ENCODE peak calls at places on chromosomes 6 and 20, in four cellular contexts. Q is A549, T is heart left ventricle, Z is psoas muscle. H is an unnamed sample. For H3K4me1, the result is how much of the 10 kb centered on the place peaks cover.

GRCh38 chr20:2538931-2539330 is 2.6 kb downstream of the TMC2 start:
- DNase-seq in Q (no peak), T (no peak), Z (no peak), H (no peak)

GRCh38 chr6:3026811-3027626 is 27.3 kb downstream of the NQO2 start:
- DNase-seq in Q (no peak), T (peak), Z (no peak), H (peak)

GRCh38 chr20:42721923-42722322 is 467.8 kb downstream of the PTPRT start:
- DNase-seq in Q (no peak), T (no peak), Z (no peak), H (no peak)

GRCh38 chr6:34248198-34248726 is 544 bp downstream of the SMIM29 start:
- DNase-seq in Q (peak), T (peak), Z (peak), H (peak)

GRCh38 chr6:65126667-65127066 is 580.4 kb downstream of the EYS start:
- DNase-seq in Q (no peak), T (no peak), Z (no peak), H (no peak)

GRCh38 chr6:168155193-168155592 is 76.2 kb upstream of the FRMD1 start:
- DNase-seq in Q (peak), T (no peak), Z (no peak), H (no peak)

GRCh38 chr6:141955621-141956020 is 177.1 kb upstream of the GJE1 start:
- DNase-seq in Q (no peak), T (no peak), Z (no peak), H (no peak)

GRCh38 chr6:168121308-168121665 is 42.3 kb upstream of the FRMD1 start:
- DNase-seq in Q (no peak), T (no peak), Z (peak), H (no peak)

GRCh38 chr20:57877131-57877784 is 167.4 kb upstream of the PMEPA1 start:
- DNase-seq in Q (no peak), T (no peak), Z (no peak), H (no peak)

GRCh38 chr20:4018015-4018748 is 2.8 kb upstream of the RNF24 start:
- DNase-seq in Q (no peak), T (no peak), Z (no peak), H (no peak)

GRCh38 chr6:109455161-109455501 is 441 bp downstream of the MICAL1 start:
- DNase-seq in Q (no peak), T (no peak), Z (no peak), H (peak)

GRCh38 chr20:38585404-38586180 is 4.6 kb downstream of the ADIG start:
- DNase-seq in Q (no peak), T (no peak), Z (no peak), H (no peak)

GRCh38 chr20:45964024-45964423 is 8.0 kb downstream of the ZNF335 start:
- DNase-seq in Q (no peak), T (no peak), Z (peak), H (no peak)

GRCh38 chr20:17010181-17010580 is 216.7 kb upstream of the PCSK2 start:
- DNase-seq in Q (no peak), T (no peak), Z (no peak), H (no peak)

GRCh38 chr6:74447013-74447412 is 751.0 kb downstream of the CD109 start:
- DNase-seq in Q (peak), T (no peak), Z (no peak), H (no peak)

GRCh38 chr6:100553243-100553642 is 88.5 kb upstream of the SIM1 start:
- DNase-seq in Q (no peak), T (no peak), Z (no peak), H (no peak)

GRCh38 chr6:21157186-21157929 is 436.2 kb upstream of the SOX4 start:
- DNase-seq in Q (no peak), T (no peak), Z (no peak), H (no peak)

GRCh38 chr6:4585682-4586468 is 190.3 kb upstream of the CDYL start:
- DNase-seq in Q (no peak), T (no peak), Z (no peak), H (no peak)

GRCh38 chr20:21106171-21106694 is at the start of gene LINC00237:
- DNase-seq in Q (no peak), T (no peak), Z (no peak), H (no peak)

GRCh38 chr6:7730852-7731251 is 5.0 kb downstream of the BMP6 start:
- DNase-seq in Q (peak), T (no peak), Z (no peak), H (no peak)

GRCh38 chr20:16441526-16442164 is 131.6 kb downstream of the KIF16B start:
- DNase-seq in Q (no peak), T (no peak), Z (no peak), H (no peak)

GRCh38 chr6:13615802-13616140 is 636 bp downstream of the NOL7 start:
- DNase-seq in Q (no peak), T (peak), Z (peak), H (peak)

GRCh38 chr6:122580731-122581130 is 29.5 kb upstream of the PKIB start:
- DNase-seq in Q (no peak), T (no peak), Z (no peak), H (no peak)

GRCh38 chr6:158409451-158409850 is 97.2 kb downstream of the TULP4 start:
- DNase-seq in Q (no peak), T (peak), Z (no peak), H (peak)

DNA sequence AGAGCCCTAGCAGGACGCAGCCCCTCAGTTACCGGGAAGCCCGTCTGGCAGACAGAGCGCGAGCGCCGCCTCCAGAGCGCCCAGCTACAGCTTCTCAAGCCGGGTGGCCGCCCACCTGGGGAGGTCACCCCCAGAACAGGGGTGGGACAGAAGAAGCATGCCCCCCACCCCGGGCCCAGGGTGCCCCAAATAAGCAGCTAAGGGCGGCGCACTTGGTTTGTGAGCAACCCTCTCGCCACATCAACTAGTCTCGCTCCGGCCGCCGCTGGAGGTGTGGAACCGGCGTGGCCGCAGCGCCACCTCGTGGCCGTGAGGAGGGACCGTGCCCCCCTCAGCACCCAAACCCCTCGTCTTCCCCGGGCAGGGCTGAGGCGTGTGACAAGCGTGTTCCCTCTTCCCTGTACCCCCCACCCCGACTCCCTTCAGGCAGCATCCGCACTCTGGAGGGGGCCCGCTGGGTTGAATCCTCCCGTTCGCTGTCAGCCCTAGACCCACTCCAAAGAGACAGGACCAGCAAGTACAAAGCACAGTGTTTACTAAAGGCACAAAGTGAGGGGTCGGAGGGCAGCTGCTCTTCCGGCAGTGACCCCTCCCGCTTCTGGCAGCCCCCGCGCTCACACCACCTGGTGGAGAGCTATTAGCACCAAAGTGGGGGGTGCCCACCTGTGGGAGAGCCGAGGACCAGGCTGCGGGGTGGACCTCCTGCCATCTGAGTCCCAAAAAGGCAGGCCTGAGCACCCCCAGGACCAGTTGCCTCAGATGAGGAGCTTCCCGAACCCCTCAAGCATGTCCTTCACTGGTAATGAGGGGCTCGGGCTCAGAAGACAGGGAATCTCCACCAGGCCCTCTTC is 45.4 kb downstream of the MDFI start:
- DNase-seq in Q (peak), T (peak), Z (peak), H (peak)
- H3K4me3 ChIP-seq in Q (no peak), T (peak), Z (peak), H (no peak)

GRCh38 chr20:24588047-24588635 is 118.7 kb downstream of the SYNDIG1 start:
- DNase-seq in Q (no peak), T (no peak), Z (no peak), H (no peak)

GRCh38 chr20:24589845-24590192 is 120.4 kb downstream of the SYNDIG1 start:
- DNase-seq in Q (no peak), T (no peak), Z (no peak), H (no peak)

GRCh38 chr20:24589381-24589780 is 120.0 kb downstream of the SYNDIG1 start:
- DNase-seq in Q (no peak), T (no peak), Z (no peak), H (no peak)

GRCh38 chr20:24587384-24588046 is 118.1 kb downstream of the SYNDIG1 start:
- DNase-seq in Q (no peak), T (no peak), Z (no peak), H (no peak)

DNA sequence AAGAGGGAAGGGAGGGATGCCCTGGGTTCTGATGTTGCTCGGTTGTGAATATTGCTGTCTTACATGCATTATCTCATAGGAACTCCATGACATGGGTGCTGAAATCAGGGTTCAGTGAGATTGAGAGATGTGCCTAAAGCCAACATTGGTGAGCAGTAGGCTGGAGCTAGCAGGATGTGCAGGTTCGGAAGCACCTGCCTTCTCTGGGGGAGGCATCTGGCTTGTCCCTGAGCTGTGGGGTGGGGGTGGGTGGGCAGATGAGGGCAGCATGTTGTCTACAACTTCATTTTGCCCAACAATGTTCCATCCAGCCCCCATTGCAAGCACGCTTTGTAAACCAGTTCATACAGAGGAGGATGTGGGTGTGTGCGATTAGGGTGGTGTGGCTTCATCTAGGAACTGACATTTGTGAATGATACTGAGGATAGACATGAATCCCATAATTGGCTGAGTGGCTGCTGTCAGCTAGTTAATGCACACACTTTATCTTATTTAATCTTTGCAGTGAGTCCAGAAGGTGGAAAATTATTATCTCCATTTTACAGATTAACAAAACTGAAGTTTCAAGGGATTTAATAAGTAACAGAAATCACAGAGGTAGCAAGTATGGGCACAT is 119.4 kb downstream of the SYNDIG1 start:
- DNase-seq in Q (no peak), T (no peak), Z (no peak), H (no peak)
- H3K4me1 ChIP-seq in Q (under half), T (under half), Z (under half), H (under half)

GRCh38 chr20:36469973-36470372 is 71.3 kb upstream of the MYL9 start:
- DNase-seq in Q (no peak), T (peak), Z (no peak), H (no peak)

GRCh38 chr20:36466089-36466488 is 75.2 kb upstream of the MYL9 start:
- DNase-seq in Q (no peak), T (no peak), Z (no peak), H (peak)

GRCh38 chr20:36465109-36466080 is 75.9 kb upstream of the MYL9 start:
- DNase-seq in Q (peak), T (peak), Z (peak), H (no peak)

GRCh38 chr20:36468149-36469000 is 72.9 kb upstream of the MYL9 start:
- DNase-seq in Q (peak), T (no peak), Z (no peak), H (peak)

GRCh38 chr20:36467076-36467999 is 74.0 kb upstream of the MYL9 start:
- DNase-seq in Q (peak), T (peak), Z (peak), H (peak)
- H3K4me3 ChIP-seq in Q (no peak), T (peak), Z (no peak), H (peak)

DNA sequence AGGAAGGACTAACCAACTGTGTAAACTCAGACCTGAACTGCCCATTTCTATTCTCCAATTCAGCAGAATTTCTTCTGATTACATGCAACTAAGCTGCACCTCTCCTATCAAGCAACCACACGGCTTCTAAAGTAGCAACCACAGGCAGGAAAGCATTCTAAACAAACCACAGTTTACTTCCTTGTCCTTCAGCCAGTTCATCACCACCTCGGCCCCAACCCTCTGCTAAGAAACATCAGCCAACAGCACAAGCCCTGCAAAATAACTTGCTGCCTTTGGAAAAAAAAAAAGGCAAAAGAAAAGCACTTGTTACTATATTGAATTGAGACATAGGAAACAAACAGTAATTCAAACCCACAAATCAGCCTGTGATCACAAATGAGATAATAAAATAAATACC is 140.3 kb downstream of the NFATC2 start:
- DNase-seq in Q (no peak), T (no peak), Z (no peak), H (peak)
- H3K4me1 ChIP-seq in Q (under half), T (under half), Z (under half), H (half or more)

GRCh38 chr20:14721926-14722325 is 384.5 kb upstream of the FLRT3 start:
- DNase-seq in Q (no peak), T (no peak), Z (no peak), H (no peak)

GRCh38 chr20:14724465-14724864 is 387.1 kb upstream of the FLRT3 start:
- DNase-seq in Q (no peak), T (no peak), Z (no peak), H (no peak)

GRCh38 chr20:14723614-14724013 is 386.2 kb upstream of the FLRT3 start:
- DNase-seq in Q (no peak), T (no peak), Z (no peak), H (no peak)

GRCh38 chr20:14727485-14728170 is 390.2 kb upstream of the FLRT3 start:
- DNase-seq in Q (no peak), T (no peak), Z (no peak), H (no peak)

GRCh38 chr20:14724036-14724435 is 386.6 kb upstream of the FLRT3 start:
- DNase-seq in Q (no peak), T (no peak), Z (no peak), H (no peak)
- H3K4me3 ChIP-seq in Q (no peak), T (no peak), Z (no peak), H (no peak)

GRCh38 chr6:76682842-76683241 is 610.4 kb upstream of the IMPG1 start:
- DNase-seq in Q (peak), T (no peak), Z (no peak), H (peak)

GRCh38 chr6:76684881-76685280 is 612.4 kb upstream of the IMPG1 start:
- DNase-seq in Q (peak), T (no peak), Z (no peak), H (no peak)

GRCh38 chr6:76681781-76682180 is 609.3 kb upstream of the IMPG1 start:
- DNase-seq in Q (no peak), T (no peak), Z (no peak), H (no peak)

DNA sequence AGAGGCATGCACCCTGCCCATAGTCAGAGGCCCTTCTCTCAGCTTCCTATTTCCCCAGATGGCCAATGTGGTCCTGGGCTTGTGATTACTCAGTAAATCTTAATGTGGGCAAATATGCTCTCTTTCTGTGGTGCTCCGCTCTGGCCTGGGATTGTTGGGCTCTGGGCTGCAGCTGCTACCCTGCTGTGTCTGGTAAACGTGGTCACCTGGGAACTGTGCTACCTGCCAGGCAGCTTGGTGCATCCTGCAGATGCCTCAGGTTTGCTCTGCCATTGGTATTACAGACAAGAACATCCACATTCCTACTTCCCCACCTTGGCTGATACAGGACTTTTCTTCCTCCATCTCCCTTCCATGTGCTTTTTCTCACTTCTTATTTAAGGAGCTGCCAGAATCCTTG is 611.5 kb upstream of the IMPG1 start:
- DNase-seq in Q (no peak), T (no peak), Z (no peak), H (no peak)
- H3K4me1 ChIP-seq in Q (under half), T (under half), Z (under half), H (under half)

GRCh38 chr6:15021074-15021473 is 224.8 kb upstream of the JARID2 start:
- DNase-seq in Q (no peak), T (no peak), Z (no peak), H (no peak)
- H3K4me3 ChIP-seq in Q (no peak), T (no peak), Z (no peak), H (no peak)

H was measured in OCI-LY7.